ENCODE peak calls at places on chromosomes 6 and 20, in five cellular contexts. One of them, this sample, is unnamed. For H3K9me3, the result is how much of the 10 kb centered on the place peaks cover.

GRCh38 chr6:144854654-144855053 is 569.5 kb downstream of the UTRN start:
- DNase-seq in colonic mucosa: no peak
- DNase-seq in ascending aorta: no peak
- DNase-seq in CD4-positive, alpha-beta memory T cell: no peak
- DNase-seq in OCI-LY7: no peak
- DNase-seq in this sample: no peak

GRCh38 chr6:144378437-144378836 is 93.3 kb downstream of the UTRN start:
- DNase-seq in colonic mucosa: peak
- DNase-seq in ascending aorta: no peak
- DNase-seq in CD4-positive, alpha-beta memory T cell: no peak
- DNase-seq in OCI-LY7: no peak
- DNase-seq in this sample: no peak

GRCh38 chr6:154039231-154039842 is at the start of gene OPRM1:
- DNase-seq in colonic mucosa: no peak
- DNase-seq in ascending aorta: no peak
- DNase-seq in CD4-positive, alpha-beta memory T cell: no peak
- DNase-seq in OCI-LY7: no peak
- DNase-seq in this sample: no peak

GRCh38 chr20:23133560-23133998 is 47.5 kb upstream of the CD93 start:
- DNase-seq in colonic mucosa: no peak
- DNase-seq in ascending aorta: no peak
- DNase-seq in CD4-positive, alpha-beta memory T cell: no peak
- DNase-seq in OCI-LY7: no peak
- DNase-seq in this sample: no peak

GRCh38 chr20:48155231-48155630 is 369.9 kb upstream of the SULF2 start:
- DNase-seq in colonic mucosa: no peak
- DNase-seq in ascending aorta: no peak
- DNase-seq in CD4-positive, alpha-beta memory T cell: no peak
- DNase-seq in OCI-LY7: no peak
- DNase-seq in this sample: no peak

GRCh38 chr6:110541701-110542309 is 65.4 kb upstream of the SLC22A16 start:
- DNase-seq in colonic mucosa: no peak
- DNase-seq in ascending aorta: no peak
- DNase-seq in CD4-positive, alpha-beta memory T cell: no peak
- DNase-seq in OCI-LY7: no peak
- DNase-seq in this sample: no peak

GRCh38 chr6:100719883-100720682 is 161.0 kb downstream of the ASCC3 start:
- DNase-seq in colonic mucosa: no peak
- DNase-seq in ascending aorta: no peak
- DNase-seq in CD4-positive, alpha-beta memory T cell: no peak
- DNase-seq in OCI-LY7: peak
- DNase-seq in this sample: no peak

GRCh38 chr20:60057123-60057865 is 99.1 kb downstream of the CDH26 start:
- DNase-seq in colonic mucosa: peak
- DNase-seq in ascending aorta: peak
- DNase-seq in CD4-positive, alpha-beta memory T cell: peak
- DNase-seq in OCI-LY7: peak
- DNase-seq in this sample: no peak

GRCh38 chr20:5100684-5101347 is 18.9 kb downstream of the PCNA start:
- DNase-seq in colonic mucosa: peak
- DNase-seq in ascending aorta: peak
- DNase-seq in CD4-positive, alpha-beta memory T cell: peak
- DNase-seq in OCI-LY7: peak
- DNase-seq in this sample: peak

GRCh38 chr20:24991897-24992419 is 593 bp downstream of the APMAP start:
- DNase-seq in colonic mucosa: peak
- DNase-seq in ascending aorta: peak
- DNase-seq in CD4-positive, alpha-beta memory T cell: no peak
- DNase-seq in OCI-LY7: peak
- DNase-seq in this sample: no peak

GRCh38 chr6:35047265-35048011 is 93.7 kb downstream of the TCP11 start:
- DNase-seq in colonic mucosa: no peak
- DNase-seq in ascending aorta: peak
- DNase-seq in CD4-positive, alpha-beta memory T cell: no peak
- DNase-seq in OCI-LY7: no peak
- DNase-seq in this sample: no peak

GRCh38 chr20:2619961-2620595 is 32.4 kb upstream of the NOP56 start:
- DNase-seq in colonic mucosa: no peak
- DNase-seq in ascending aorta: no peak
- DNase-seq in CD4-positive, alpha-beta memory T cell: no peak
- DNase-seq in OCI-LY7: no peak
- DNase-seq in this sample: no peak

GRCh38 chr6:157716553-157716952 is 106.5 kb upstream of the SNX9 start:
- DNase-seq in colonic mucosa: no peak
- DNase-seq in ascending aorta: no peak
- DNase-seq in CD4-positive, alpha-beta memory T cell: no peak
- DNase-seq in OCI-LY7: no peak
- DNase-seq in this sample: no peak

GRCh38 chr20:57688864-57689263 is 21.0 kb downstream of the PMEPA1 start:
- DNase-seq in colonic mucosa: no peak
- DNase-seq in ascending aorta: peak
- DNase-seq in CD4-positive, alpha-beta memory T cell: no peak
- DNase-seq in OCI-LY7: no peak
- DNase-seq in this sample: no peak

GRCh38 chr6:144094731-144095133 is 641 bp downstream of the SF3B5 start:
- DNase-seq in colonic mucosa: no peak
- DNase-seq in ascending aorta: no peak
- DNase-seq in CD4-positive, alpha-beta memory T cell: no peak
- DNase-seq in OCI-LY7: no peak
- DNase-seq in this sample: no peak

GRCh38 chr20:34375977-34376430 is 12.9 kb downstream of the ITCH start:
- DNase-seq in colonic mucosa: no peak
- DNase-seq in ascending aorta: no peak
- DNase-seq in CD4-positive, alpha-beta memory T cell: no peak
- DNase-seq in OCI-LY7: no peak
- DNase-seq in this sample: no peak

GRCh38 chr6:166439366-166440091 is 56.8 kb upstream of the MPC1 start:
- DNase-seq in colonic mucosa: no peak
- DNase-seq in ascending aorta: no peak
- DNase-seq in CD4-positive, alpha-beta memory T cell: no peak
- DNase-seq in OCI-LY7: no peak
- DNase-seq in this sample: no peak

GRCh38 chr6:23414204-23414501 is 711.9 kb upstream of the NRSN1 start:
- DNase-seq in colonic mucosa: no peak
- DNase-seq in ascending aorta: no peak
- DNase-seq in CD4-positive, alpha-beta memory T cell: no peak
- DNase-seq in OCI-LY7: no peak
- DNase-seq in this sample: no peak

GRCh38 chr20:53907968-53908751 is 162.2 kb downstream of the BCAS1 start:
- DNase-seq in colonic mucosa: no peak
- DNase-seq in ascending aorta: no peak
- DNase-seq in CD4-positive, alpha-beta memory T cell: no peak
- DNase-seq in OCI-LY7: peak
- DNase-seq in this sample: no peak

GRCh38 chr20:61639200-61639599 is 387.1 kb downstream of the CDH4 start:
- DNase-seq in colonic mucosa: no peak
- DNase-seq in ascending aorta: no peak
- DNase-seq in CD4-positive, alpha-beta memory T cell: no peak
- DNase-seq in OCI-LY7: no peak
- DNase-seq in this sample: no peak
- H3K9me3 ChIP-seq in colonic mucosa: under half
- H3K9me3 ChIP-seq in ascending aorta: under half
- H3K9me3 ChIP-seq in CD4-positive, alpha-beta memory T cell: under half
- H3K9me3 ChIP-seq in OCI-LY7: under half
- H3K9me3 ChIP-seq in this sample: under half

GRCh38 chr6:3908223-3908622 is 59.0 kb downstream of the FAM50B start:
- DNase-seq in colonic mucosa: no peak
- DNase-seq in ascending aorta: peak
- DNase-seq in CD4-positive, alpha-beta memory T cell: no peak
- DNase-seq in OCI-LY7: no peak
- DNase-seq in this sample: no peak

GRCh38 chr6:3911614-3912336 is 62.6 kb downstream of the FAM50B start:
- DNase-seq in colonic mucosa: no peak
- DNase-seq in ascending aorta: peak
- DNase-seq in CD4-positive, alpha-beta memory T cell: no peak
- DNase-seq in OCI-LY7: no peak
- DNase-seq in this sample: no peak

GRCh38 chr6:3908961-3909360 is 59.8 kb downstream of the FAM50B start:
- DNase-seq in colonic mucosa: no peak
- DNase-seq in ascending aorta: peak
- DNase-seq in CD4-positive, alpha-beta memory T cell: no peak
- DNase-seq in OCI-LY7: no peak
- DNase-seq in this sample: no peak

GRCh38 chr6:3911130-3911529 is 62.0 kb downstream of the FAM50B start:
- DNase-seq in colonic mucosa: no peak
- DNase-seq in ascending aorta: peak
- DNase-seq in CD4-positive, alpha-beta memory T cell: no peak
- DNase-seq in OCI-LY7: no peak
- DNase-seq in this sample: no peak

DNA sequence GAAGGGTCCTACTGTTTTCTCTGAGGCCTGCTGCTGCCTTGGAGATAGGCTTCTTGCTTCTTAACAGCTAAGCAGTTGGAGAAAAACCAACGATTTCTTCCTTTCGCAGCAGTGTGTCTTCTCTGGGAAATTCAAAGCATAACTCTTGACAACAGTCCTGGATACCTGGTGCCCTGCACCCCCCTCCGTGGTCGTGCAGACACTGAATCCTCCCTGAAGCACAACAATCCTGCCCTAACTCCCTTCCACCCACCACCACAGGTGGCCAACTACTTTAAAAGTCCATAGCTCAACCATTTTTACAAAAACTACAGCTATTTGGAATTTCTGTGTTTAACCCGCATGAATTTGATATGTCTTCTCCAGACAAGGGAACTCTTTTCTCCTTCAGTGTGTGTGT is 61.1 kb downstream of the FAM50B start:
- DNase-seq in colonic mucosa: no peak
- DNase-seq in ascending aorta: peak
- DNase-seq in CD4-positive, alpha-beta memory T cell: no peak
- DNase-seq in OCI-LY7: no peak
- DNase-seq in this sample: no peak
- H3K9me3 ChIP-seq in colonic mucosa: under half
- H3K9me3 ChIP-seq in ascending aorta: under half
- H3K9me3 ChIP-seq in CD4-positive, alpha-beta memory T cell: under half
- H3K9me3 ChIP-seq in OCI-LY7: under half
- H3K9me3 ChIP-seq in this sample: under half

GRCh38 chr20:3825526-3825925 is 5.2 kb downstream of the AP5S1 start:
- DNase-seq in colonic mucosa: no peak
- DNase-seq in ascending aorta: no peak
- DNase-seq in CD4-positive, alpha-beta memory T cell: no peak
- DNase-seq in OCI-LY7: no peak
- DNase-seq in this sample: no peak
- H3K9me3 ChIP-seq in colonic mucosa: under half
- H3K9me3 ChIP-seq in ascending aorta: under half
- H3K9me3 ChIP-seq in CD4-positive, alpha-beta memory T cell: under half
- H3K9me3 ChIP-seq in OCI-LY7: under half
- H3K9me3 ChIP-seq in this sample: under half

GRCh38 chr20:56208121-56208520 is 40.4 kb upstream of the MC3R start:
- DNase-seq in colonic mucosa: no peak
- DNase-seq in ascending aorta: no peak
- DNase-seq in CD4-positive, alpha-beta memory T cell: no peak
- DNase-seq in OCI-LY7: no peak
- DNase-seq in this sample: no peak

GRCh38 chr20:56207656-56208055 is 40.9 kb upstream of the MC3R start:
- DNase-seq in colonic mucosa: no peak
- DNase-seq in ascending aorta: no peak
- DNase-seq in CD4-positive, alpha-beta memory T cell: no peak
- DNase-seq in OCI-LY7: no peak
- DNase-seq in this sample: no peak

GRCh38 chr20:56215115-56215514 is 33.4 kb upstream of the MC3R start:
- DNase-seq in colonic mucosa: no peak
- DNase-seq in ascending aorta: no peak
- DNase-seq in CD4-positive, alpha-beta memory T cell: no peak
- DNase-seq in OCI-LY7: no peak
- DNase-seq in this sample: no peak

GRCh38 chr20:56211051-56211450 is 37.5 kb upstream of the MC3R start:
- DNase-seq in colonic mucosa: no peak
- DNase-seq in ascending aorta: no peak
- DNase-seq in CD4-positive, alpha-beta memory T cell: no peak
- DNase-seq in OCI-LY7: no peak
- DNase-seq in this sample: no peak

GRCh38 chr20:56212071-56212470 is 36.5 kb upstream of the MC3R start:
- DNase-seq in colonic mucosa: no peak
- DNase-seq in ascending aorta: no peak
- DNase-seq in CD4-positive, alpha-beta memory T cell: no peak
- DNase-seq in OCI-LY7: no peak
- DNase-seq in this sample: no peak
- H3K9me3 ChIP-seq in colonic mucosa: under half
- H3K9me3 ChIP-seq in ascending aorta: under half
- H3K9me3 ChIP-seq in CD4-positive, alpha-beta memory T cell: under half
- H3K9me3 ChIP-seq in OCI-LY7: under half
- H3K9me3 ChIP-seq in this sample: under half

GRCh38 chr20:56001106-56001785 is 4.1 kb downstream of the CBLN4 start:
- DNase-seq in colonic mucosa: no peak
- DNase-seq in ascending aorta: no peak
- DNase-seq in CD4-positive, alpha-beta memory T cell: no peak
- DNase-seq in OCI-LY7: no peak
- DNase-seq in this sample: no peak
- H3K9me3 ChIP-seq in colonic mucosa: under half
- H3K9me3 ChIP-seq in ascending aorta: under half
- H3K9me3 ChIP-seq in CD4-positive, alpha-beta memory T cell: under half
- H3K9me3 ChIP-seq in OCI-LY7: under half
- H3K9me3 ChIP-seq in this sample: under half

This sample was measured in T-helper 17 cell.